ENCODE peak calls at places on chromosomes 13 and 19, in ten cellular contexts. A is psoas muscle, Y is SK-N-SH, H is thyroid gland, Z is astrocyte, J is sigmoid colon, L is HepG2, N is transverse colon, T is left ventricle myocardium inferior, X is Peyer's patch. K is an unnamed sample. For H3K4me1, the result is how much of the 10 kb centered on the place peaks cover.

GRCh38 chr13:37648604-37649003 is 50.0 kb upstream of the POSTN start:
- DNase-seq in A (no peak), Y (no peak), H (no peak), Z (peak), J (no peak), L (no peak), N (no peak), T (no peak), X (no peak), K (peak)

GRCh38 chr19:35513231-35513974 is at the start of gene DMKN:
- DNase-seq in A (no peak), Y (no peak), H (peak), Z (no peak), J (no peak), L (peak), N (no peak), T (no peak), X (no peak), K (peak)

GRCh38 chr13:32940601-32941000 is 75.6 kb upstream of the KL start:
- DNase-seq in A (no peak), Y (peak), H (no peak), Z (peak), J (no peak), L (no peak), N (no peak), T (peak), X (no peak), K (no peak)

GRCh38 chr19:16383584-16384161 is 59.0 kb downstream of the KLF2 start:
- DNase-seq in A (peak), Y (no peak), H (peak), Z (no peak), J (peak), L (no peak), N (no peak), T (no peak), X (peak), K (no peak)

GRCh38 chr19:3054972-3055740 is 7.1 kb downstream of the TLE5 start:
- DNase-seq in A (no peak), Y (no peak), H (peak), Z (peak), J (no peak), L (no peak), N (no peak), T (no peak), X (no peak), K (peak)

GRCh38 chr19:39130337-39131254 is 5.0 kb downstream of the PAK4 start:
- DNase-seq in A (no peak), Y (peak), H (no peak), Z (no peak), J (no peak), L (no peak), N (no peak), T (no peak), X (no peak), K (no peak)

GRCh38 chr13:72886272-72887062 is 104.5 kb downstream of the PIBF1 start:
- DNase-seq in A (no peak), Y (no peak), H (no peak), Z (peak), J (no peak), L (no peak), N (no peak), T (no peak), X (no peak), K (no peak)

GRCh38 chr13:105139380-105140285 is 1395.8 kb downstream of the EFNB2 start:
- DNase-seq in A (peak), Y (no peak), H (peak), Z (no peak), J (peak), L (peak), N (peak), T (peak), X (peak), K (no peak)

GRCh38 chr19:39236527-39236926 is 8.3 kb downstream of the IFNL3 start:
- DNase-seq in A (no peak), Y (no peak), H (no peak), Z (no peak), J (no peak), L (no peak), N (peak), T (no peak), X (peak), K (no peak)

GRCh38 chr13:73158851-73159250 is 100.0 kb downstream of the KLF5 start:
- DNase-seq in A (no peak), Y (no peak), H (no peak), Z (peak), J (no peak), L (no peak), N (no peak), T (no peak), X (no peak), K (peak)

GRCh38 chr13:36718686-36719085 is 44.9 kb downstream of the SERTM1 start:
- DNase-seq in A (no peak), Y (no peak), H (no peak), Z (peak), J (no peak), L (peak), N (no peak), T (no peak), X (no peak), K (no peak)

GRCh38 chr19:18483119-18483518 is 38.8 kb downstream of the ELL start:
- DNase-seq in A (no peak), Y (no peak), H (peak), Z (no peak), J (no peak), L (no peak), N (no peak), T (no peak), X (no peak), K (no peak)

GRCh38 chr13:25874064-25874737 is 177.6 kb downstream of the SHISA2 start:
- DNase-seq in A (no peak), Y (no peak), H (no peak), Z (no peak), J (no peak), L (no peak), N (no peak), T (no peak), X (no peak), K (no peak)

GRCh38 chr13:114179087-114179658 is at the start of gene CFAP97D2:
- DNase-seq in A (no peak), Y (no peak), H (no peak), Z (no peak), J (no peak), L (no peak), N (no peak), T (no peak), X (no peak), K (no peak)

GRCh38 chr19:9348671-9349070 is 14.1 kb upstream of the ZNF177 start:
- DNase-seq in A (no peak), Y (no peak), H (no peak), Z (no peak), J (no peak), L (no peak), N (no peak), T (no peak), X (no peak), K (no peak)

GRCh38 chr13:94609196-94609595 is 7.5 kb downstream of the GPR180 start:
- DNase-seq in A (no peak), Y (no peak), H (no peak), Z (no peak), J (no peak), L (no peak), N (no peak), T (no peak), X (no peak), K (no peak)

GRCh38 chr19:10018219-10018618 is 4.9 kb downstream of the RDH8 start:
- DNase-seq in A (no peak), Y (no peak), H (no peak), Z (peak), J (no peak), L (no peak), N (no peak), T (no peak), X (no peak), K (peak)

GRCh38 chr13:20231839-20232555 is at the start of gene GJB6:
- DNase-seq in A (no peak), Y (peak), H (peak), Z (no peak), J (no peak), L (no peak), N (peak), T (no peak), X (no peak), K (no peak)

GRCh38 chr19:41328818-41329220 is 18.8 kb downstream of the CCDC97 start:
- DNase-seq in A (peak), Y (no peak), H (no peak), Z (no peak), J (no peak), L (no peak), N (no peak), T (no peak), X (peak), K (no peak)

GRCh38 chr19:40461669-40462221 is 3.8 kb downstream of the BLVRB start:
- DNase-seq in A (peak), Y (no peak), H (no peak), Z (no peak), J (peak), L (peak), N (peak), T (peak), X (peak), K (no peak)

GRCh38 chr19:55255618-55256423 is 3.0 kb downstream of the PPP6R1 start:
- DNase-seq in A (peak), Y (no peak), H (peak), Z (peak), J (no peak), L (peak), N (peak), T (no peak), X (peak), K (peak)

GRCh38 chr13:40813662-40814454 is 24.4 kb downstream of the SLC25A15 start:
- DNase-seq in A (no peak), Y (peak), H (no peak), Z (no peak), J (no peak), L (peak), N (no peak), T (no peak), X (no peak), K (peak)

GRCh38 chr19:39408392-39409206 is 2.0 kb downstream of the ZFP36 start:
- DNase-seq in A (peak), Y (no peak), H (peak), Z (no peak), J (peak), L (no peak), N (peak), T (no peak), X (no peak), K (peak)

GRCh38 chr19:43692882-43693281 is 22.9 kb upstream of the PLAUR start:
- DNase-seq in A (no peak), Y (no peak), H (no peak), Z (no peak), J (no peak), L (no peak), N (no peak), T (no peak), X (no peak), K (no peak)

GRCh38 chr19:7873304-7874079 is 698 bp downstream of the PRR36 start:
- DNase-seq in A (peak), Y (no peak), H (no peak), Z (no peak), J (no peak), L (no peak), N (no peak), T (no peak), X (no peak), K (no peak)

GRCh38 chr13:94061316-94061715 is 418.2 kb downstream of the DCT start:
- DNase-seq in A (no peak), Y (no peak), H (no peak), Z (peak), J (no peak), L (no peak), N (no peak), T (no peak), X (no peak), K (no peak)

GRCh38 chr19:12867120-12868099 is 13.8 kb downstream of the DNASE2 start:
- DNase-seq in A (peak), Y (peak), H (peak), Z (peak), J (no peak), L (no peak), N (peak), T (no peak), X (peak), K (no peak)

GRCh38 chr19:3368848-3369336 is 2.5 kb downstream of the NFIC start:
- DNase-seq in A (no peak), Y (no peak), H (no peak), Z (no peak), J (no peak), L (no peak), N (no peak), T (no peak), X (no peak), K (no peak)

GRCh38 chr13:78604782-78605611 is 1.6 kb upstream of the POU4F1 start:
- DNase-seq in A (no peak), Y (peak), H (no peak), Z (no peak), J (no peak), L (peak), N (no peak), T (no peak), X (no peak), K (no peak)

GRCh38 chr13:78608705-78609463 is 5.5 kb upstream of the POU4F1 start:
- DNase-seq in A (no peak), Y (peak), H (no peak), Z (no peak), J (no peak), L (no peak), N (no peak), T (no peak), X (no peak), K (no peak)

GRCh38 chr13:78607409-78608253 is 4.3 kb upstream of the POU4F1 start:
- DNase-seq in A (no peak), Y (peak), H (no peak), Z (no peak), J (no peak), L (no peak), N (no peak), T (no peak), X (no peak), K (no peak)

GRCh38 chr13:78608254-78608704 is 4.9 kb upstream of the POU4F1 start:
- DNase-seq in A (no peak), Y (peak), H (no peak), Z (no peak), J (no peak), L (no peak), N (no peak), T (no peak), X (no peak), K (no peak)

GRCh38 chr13:78606471-78607408 is 3.4 kb upstream of the POU4F1 start:
- DNase-seq in A (no peak), Y (no peak), H (no peak), Z (no peak), J (no peak), L (no peak), N (no peak), T (no peak), X (no peak), K (no peak)
- H3K4me1 ChIP-seq in A (under half), Y (under half), H (under half), Z (under half), J (under half), L (under half), N (under half), T (half or more), X (under half), K (under half)

GRCh38 chr19:49664171-49665070 is 1.2 kb downstream of the IRF3 start:
- DNase-seq in A (peak), Y (peak), H (peak), Z (peak), J (peak), L (peak), N (peak), T (peak), X (peak), K (peak)
- TF ChIP-seq CTCF in A (no peak), Y (no peak), H (no peak), Z (no peak), J (peak), L (peak), N (no peak), T (peak), X (peak), K (no peak)

DNA sequence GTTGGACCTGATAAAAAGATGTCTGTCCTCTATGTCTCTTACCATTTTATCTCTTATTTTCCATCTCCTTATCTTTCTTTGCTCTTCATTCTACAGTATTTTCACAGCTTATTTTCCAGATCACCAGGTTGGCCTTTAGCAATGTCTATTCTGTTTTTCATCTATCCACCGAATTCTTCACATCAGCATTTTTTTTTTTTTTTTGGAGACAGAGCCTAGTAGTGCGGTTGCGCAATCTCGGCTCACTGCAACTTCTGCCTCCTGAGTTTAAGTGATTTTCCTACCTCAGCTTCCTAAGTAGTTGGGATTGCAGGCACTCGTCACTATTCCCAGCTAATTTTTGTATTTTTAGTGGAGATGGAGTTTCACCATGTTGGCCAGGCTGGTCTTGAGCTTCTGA is 49.0 kb downstream of the DNAJC15 start:
- DNase-seq in A (peak), Y (no peak), H (peak), Z (no peak), J (peak), L (no peak), N (no peak), T (peak), X (no peak), K (no peak)
- H3K27ac ChIP-seq in A (no peak), Y (no peak), H (no peak), Z (no peak), J (peak), L (no peak), N (no peak), T (no peak), X (no peak), K (no peak)

GRCh38 chr19:906480-906879 is 6.5 kb downstream of the R3HDM4 start:
- DNase-seq in A (no peak), Y (no peak), H (no peak), Z (no peak), J (no peak), L (no peak), N (no peak), T (no peak), X (no peak), K (no peak)
- H3K4me1 ChIP-seq in A (under half), Y (under half), H (under half), Z (under half), J (under half), L (under half), N (under half), T (under half), X (under half), K (under half)

GRCh38 chr19:42629191-42629590 is 34.5 kb upstream of the CEACAM8 start:
- DNase-seq in A (no peak), Y (no peak), H (no peak), Z (no peak), J (no peak), L (no peak), N (no peak), T (no peak), X (no peak), K (no peak)

GRCh38 chr19:42634409-42635232 is 39.9 kb upstream of the CEACAM8 start:
- DNase-seq in A (no peak), Y (peak), H (peak), Z (no peak), J (no peak), L (peak), N (peak), T (no peak), X (no peak), K (peak)

GRCh38 chr19:42635233-42635539 is 40.5 kb upstream of the CEACAM8 start:
- DNase-seq in A (no peak), Y (no peak), H (no peak), Z (no peak), J (no peak), L (no peak), N (no peak), T (no peak), X (no peak), K (no peak)
- TF ChIP-seq CTCF in A (no peak), Y (no peak), H (no peak), Z (no peak), J (no peak), L (no peak), N (no peak), T (peak), X (no peak), K (peak)

DNA sequence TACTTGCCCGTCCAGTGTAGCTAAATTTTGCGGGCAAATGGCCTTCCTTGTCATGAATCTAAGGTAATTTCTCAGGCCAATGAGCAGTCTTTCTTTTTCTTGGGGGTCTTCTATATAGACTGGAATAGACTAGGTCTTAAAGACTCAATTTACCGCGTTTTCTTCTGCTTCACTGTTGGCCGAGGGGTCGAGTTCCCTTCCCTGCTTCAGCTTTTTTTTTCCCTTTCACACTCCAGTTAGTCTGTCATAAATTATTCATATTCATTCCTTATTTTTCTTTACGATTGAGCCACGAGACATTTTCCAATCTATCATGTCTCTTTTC is 276 bp downstream of the ALG11 start:
- DNase-seq in A (no peak), Y (no peak), H (no peak), Z (no peak), J (no peak), L (no peak), N (no peak), T (no peak), X (no peak), K (no peak)
- H3K27ac ChIP-seq in A (peak), Y (peak), H (no peak), Z (peak), J (peak), L (peak), N (peak), T (peak), X (peak), K (no peak)

GRCh38 chr13:112455476-112456059 is 79.4 kb downstream of the SPACA7 start:
- DNase-seq in A (no peak), Y (no peak), H (no peak), Z (no peak), J (no peak), L (no peak), N (no peak), T (no peak), X (no peak), K (no peak)

GRCh38 chr13:112456138-112457056 is 80.2 kb downstream of the SPACA7 start:
- DNase-seq in A (no peak), Y (no peak), H (no peak), Z (no peak), J (no peak), L (no peak), N (no peak), T (no peak), X (no peak), K (no peak)

GRCh38 chr13:112453874-112454647 is 77.9 kb downstream of the SPACA7 start:
- DNase-seq in A (peak), Y (no peak), H (no peak), Z (no peak), J (no peak), L (no peak), N (no peak), T (no peak), X (no peak), K (no peak)

GRCh38 chr13:112453207-112453829 is 77.2 kb downstream of the SPACA7 start:
- DNase-seq in A (peak), Y (no peak), H (no peak), Z (no peak), J (no peak), L (no peak), N (no peak), T (no peak), X (no peak), K (no peak)

DNA sequence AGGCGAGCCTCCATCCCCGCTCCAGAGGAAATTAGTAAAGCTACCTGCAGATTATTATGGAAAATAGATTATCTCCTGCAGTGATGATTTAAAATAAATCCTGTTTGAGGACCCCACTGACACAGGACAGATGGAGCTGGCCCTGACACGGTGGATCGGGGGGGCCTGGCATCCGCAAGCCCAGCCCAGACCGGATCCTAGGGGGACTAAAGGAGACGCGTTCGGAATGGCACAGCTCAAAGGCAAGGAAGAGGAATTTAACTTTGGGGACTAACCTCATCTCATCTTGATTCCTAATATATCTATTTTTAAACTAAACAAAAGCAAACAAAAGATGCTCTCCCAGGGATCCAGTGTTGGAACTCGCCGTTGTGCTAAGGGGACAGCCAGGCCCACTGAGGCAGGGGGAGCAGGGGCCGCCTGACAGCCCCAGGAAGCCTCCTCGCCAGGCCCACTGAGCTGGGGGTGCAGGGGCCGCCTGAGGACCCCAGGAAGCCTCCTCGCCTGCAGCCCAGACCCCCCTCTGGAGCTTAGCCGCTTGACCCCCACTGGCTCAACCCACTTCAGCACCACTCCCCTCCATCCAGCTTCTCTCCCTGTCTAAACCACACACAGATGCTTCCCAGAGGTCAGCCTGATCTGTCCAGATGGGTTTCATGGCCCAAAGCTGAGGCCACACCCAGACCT is 78.6 kb downstream of the SPACA7 start:
- DNase-seq in A (no peak), Y (no peak), H (no peak), Z (no peak), J (no peak), L (no peak), N (no peak), T (no peak), X (no peak), K (no peak)
- H3K4me1 ChIP-seq in A (under half), Y (under half), H (under half), Z (under half), J (under half), L (under half), N (under half), T (under half), X (under half), K (under half)